ENCODE peak calls at places on chromosomes 11 and 22, in nine cellular contexts. One of them, this sample, is unnamed.

GRCh38 chr11:66037327-66037726 is 11.0 kb upstream of the CATSPER1 start:
- DNase-seq in mesenchymal stem cell: no peak
- DNase-seq in naive thymus-derived CD4-positive, alpha-beta T cell: no peak
- DNase-seq in endothelial cell of umbilical vein: no peak
- DNase-seq in stimulated activated CD8-positive, alpha-beta memory T cell treated with anti-CD3 and anti-CD28 coated beads, Interleukin-15, amount 100 ng/mL, for 1 hour: no peak
- DNase-seq in suprapubic skin: no peak
- DNase-seq in kidney tubule cell: no peak
- DNase-seq in EL: no peak
- DNase-seq in BE2C: no peak
- DNase-seq in this sample: no peak

GRCh38 chr11:130546438-130546837 is 98.0 kb downstream of the ADAMTS15 start:
- DNase-seq in kidney tubule cell: no peak
- DNase-seq in stimulated activated CD8-positive, alpha-beta memory T cell treated with anti-CD3 and anti-CD28 coated beads, Interleukin-15, amount 100 ng/mL, for 1 hour: no peak
- DNase-seq in suprapubic skin: no peak
- DNase-seq in mesenchymal stem cell: no peak
- DNase-seq in BE2C: no peak
- DNase-seq in naive thymus-derived CD4-positive, alpha-beta T cell: no peak
- DNase-seq in EL: no peak
- DNase-seq in endothelial cell of umbilical vein: no peak
- DNase-seq in this sample: no peak

GRCh38 chr22:37518509-37519267 is 527 bp downstream of the CARD10 start:
- DNase-seq in endothelial cell of umbilical vein: peak; percentile 30
- DNase-seq in naive thymus-derived CD4-positive, alpha-beta T cell: no peak
- DNase-seq in BE2C: no peak
- DNase-seq in suprapubic skin: no peak
- DNase-seq in mesenchymal stem cell: no peak
- DNase-seq in stimulated activated CD8-positive, alpha-beta memory T cell treated with anti-CD3 and anti-CD28 coated beads, Interleukin-15, amount 100 ng/mL, for 1 hour: no peak
- DNase-seq in kidney tubule cell: no peak
- DNase-seq in EL: no peak
- DNase-seq in this sample: peak; percentile 49

GRCh38 chr11:134537296-134537695 is 125.3 kb upstream of the B3GAT1 start:
- DNase-seq in naive thymus-derived CD4-positive, alpha-beta T cell: no peak
- DNase-seq in suprapubic skin: no peak
- DNase-seq in kidney tubule cell: no peak
- DNase-seq in stimulated activated CD8-positive, alpha-beta memory T cell treated with anti-CD3 and anti-CD28 coated beads, Interleukin-15, amount 100 ng/mL, for 1 hour: no peak
- DNase-seq in mesenchymal stem cell: no peak
- DNase-seq in endothelial cell of umbilical vein: no peak
- DNase-seq in BE2C: no peak
- DNase-seq in EL: no peak
- DNase-seq in this sample: no peak

GRCh38 chr11:59097113-59097708 is 9.8 kb upstream of the FAM111B start:
- DNase-seq in mesenchymal stem cell: peak; percentile 71
- DNase-seq in BE2C: peak; percentile 50
- DNase-seq in kidney tubule cell: peak; percentile 61
- DNase-seq in endothelial cell of umbilical vein: peak; percentile 64
- DNase-seq in EL: peak; percentile 63
- DNase-seq in suprapubic skin: no peak
- DNase-seq in naive thymus-derived CD4-positive, alpha-beta T cell: peak; percentile 54
- DNase-seq in stimulated activated CD8-positive, alpha-beta memory T cell treated with anti-CD3 and anti-CD28 coated beads, Interleukin-15, amount 100 ng/mL, for 1 hour: peak; percentile 35
- DNase-seq in this sample: peak; percentile 79

GRCh38 chr11:122155765-122156527 is 39.9 kb upstream of the BLID start:
- DNase-seq in suprapubic skin: no peak
- DNase-seq in kidney tubule cell: no peak
- DNase-seq in mesenchymal stem cell: no peak
- DNase-seq in stimulated activated CD8-positive, alpha-beta memory T cell treated with anti-CD3 and anti-CD28 coated beads, Interleukin-15, amount 100 ng/mL, for 1 hour: no peak
- DNase-seq in BE2C: no peak
- DNase-seq in naive thymus-derived CD4-positive, alpha-beta T cell: no peak
- DNase-seq in EL: no peak
- DNase-seq in endothelial cell of umbilical vein: no peak
- DNase-seq in this sample: no peak

GRCh38 chr11:27497284-27497866 is 9.2 kb downstream of the LIN7C start:
- DNase-seq in BE2C: no peak
- DNase-seq in naive thymus-derived CD4-positive, alpha-beta T cell: no peak
- DNase-seq in mesenchymal stem cell: peak; percentile 48
- DNase-seq in suprapubic skin: no peak
- DNase-seq in kidney tubule cell: peak; percentile 17
- DNase-seq in EL: peak; percentile 30
- DNase-seq in stimulated activated CD8-positive, alpha-beta memory T cell treated with anti-CD3 and anti-CD28 coated beads, Interleukin-15, amount 100 ng/mL, for 1 hour: no peak
- DNase-seq in endothelial cell of umbilical vein: peak; percentile 43
- DNase-seq in this sample: peak; percentile 50

GRCh38 chr11:86926975-86927374 is 28.2 kb downstream of the FZD4 start:
- DNase-seq in stimulated activated CD8-positive, alpha-beta memory T cell treated with anti-CD3 and anti-CD28 coated beads, Interleukin-15, amount 100 ng/mL, for 1 hour: no peak
- DNase-seq in suprapubic skin: no peak
- DNase-seq in mesenchymal stem cell: no peak
- DNase-seq in naive thymus-derived CD4-positive, alpha-beta T cell: no peak
- DNase-seq in endothelial cell of umbilical vein: no peak
- DNase-seq in BE2C: no peak
- DNase-seq in EL: no peak
- DNase-seq in kidney tubule cell: peak; percentile 9
- DNase-seq in this sample: no peak

GRCh38 chr11:65589444-65590239 is 6.0 kb downstream of the KCNK7 start:
- DNase-seq in kidney tubule cell: no peak
- DNase-seq in suprapubic skin: no peak
- DNase-seq in BE2C: no peak
- DNase-seq in mesenchymal stem cell: no peak
- DNase-seq in endothelial cell of umbilical vein: no peak
- DNase-seq in EL: no peak
- DNase-seq in stimulated activated CD8-positive, alpha-beta memory T cell treated with anti-CD3 and anti-CD28 coated beads, Interleukin-15, amount 100 ng/mL, for 1 hour: no peak
- DNase-seq in naive thymus-derived CD4-positive, alpha-beta T cell: no peak
- DNase-seq in this sample: no peak

GRCh38 chr11:59614277-59615131 is 1.1 kb downstream of the OSBP start:
- DNase-seq in EL: peak; percentile 8
- DNase-seq in mesenchymal stem cell: peak; percentile 7
- DNase-seq in suprapubic skin: no peak
- DNase-seq in stimulated activated CD8-positive, alpha-beta memory T cell treated with anti-CD3 and anti-CD28 coated beads, Interleukin-15, amount 100 ng/mL, for 1 hour: no peak
- DNase-seq in kidney tubule cell: no peak
- DNase-seq in naive thymus-derived CD4-positive, alpha-beta T cell: peak; percentile 12
- DNase-seq in endothelial cell of umbilical vein: peak; percentile 26
- DNase-seq in BE2C: no peak
- DNase-seq in this sample: peak; percentile 21

GRCh38 chr11:123111465-123111864 is 49.5 kb upstream of the HSPA8 start:
- DNase-seq in endothelial cell of umbilical vein: peak; percentile 41
- DNase-seq in kidney tubule cell: peak; percentile 73
- DNase-seq in stimulated activated CD8-positive, alpha-beta memory T cell treated with anti-CD3 and anti-CD28 coated beads, Interleukin-15, amount 100 ng/mL, for 1 hour: no peak
- DNase-seq in BE2C: no peak
- DNase-seq in mesenchymal stem cell: peak; percentile 64
- DNase-seq in suprapubic skin: no peak
- DNase-seq in EL: peak; percentile 54
- DNase-seq in naive thymus-derived CD4-positive, alpha-beta T cell: peak; percentile 27
- DNase-seq in this sample: peak; percentile 62

GRCh38 chr11:88012456-88012855 is 162.8 kb downstream of the RAB38 start:
- DNase-seq in suprapubic skin: no peak
- DNase-seq in naive thymus-derived CD4-positive, alpha-beta T cell: no peak
- DNase-seq in kidney tubule cell: no peak
- DNase-seq in endothelial cell of umbilical vein: no peak
- DNase-seq in EL: no peak
- DNase-seq in stimulated activated CD8-positive, alpha-beta memory T cell treated with anti-CD3 and anti-CD28 coated beads, Interleukin-15, amount 100 ng/mL, for 1 hour: no peak
- DNase-seq in mesenchymal stem cell: no peak
- DNase-seq in BE2C: no peak
- DNase-seq in this sample: no peak

GRCh38 chr22:29973269-29973668 is 90.3 kb downstream of the MTMR3 start:
- DNase-seq in suprapubic skin: no peak
- DNase-seq in stimulated activated CD8-positive, alpha-beta memory T cell treated with anti-CD3 and anti-CD28 coated beads, Interleukin-15, amount 100 ng/mL, for 1 hour: no peak
- DNase-seq in naive thymus-derived CD4-positive, alpha-beta T cell: no peak
- DNase-seq in EL: no peak
- DNase-seq in kidney tubule cell: no peak
- DNase-seq in BE2C: no peak
- DNase-seq in mesenchymal stem cell: no peak
- DNase-seq in endothelial cell of umbilical vein: peak; percentile 84
- DNase-seq in this sample: peak; percentile 76

GRCh38 chr22:19825016-19825339 is 29.7 kb downstream of the GNB1L start:
- DNase-seq in mesenchymal stem cell: no peak
- DNase-seq in stimulated activated CD8-positive, alpha-beta memory T cell treated with anti-CD3 and anti-CD28 coated beads, Interleukin-15, amount 100 ng/mL, for 1 hour: no peak
- DNase-seq in suprapubic skin: no peak
- DNase-seq in naive thymus-derived CD4-positive, alpha-beta T cell: no peak
- DNase-seq in kidney tubule cell: no peak
- DNase-seq in endothelial cell of umbilical vein: no peak
- DNase-seq in BE2C: no peak
- DNase-seq in EL: no peak
- DNase-seq in this sample: no peak

GRCh38 chr11:93972790-93973189 is 48.4 kb upstream of the HEPHL1 start:
- DNase-seq in naive thymus-derived CD4-positive, alpha-beta T cell: no peak
- DNase-seq in mesenchymal stem cell: no peak
- DNase-seq in EL: no peak
- DNase-seq in endothelial cell of umbilical vein: no peak
- DNase-seq in stimulated activated CD8-positive, alpha-beta memory T cell treated with anti-CD3 and anti-CD28 coated beads, Interleukin-15, amount 100 ng/mL, for 1 hour: no peak
- DNase-seq in suprapubic skin: no peak
- DNase-seq in kidney tubule cell: no peak
- DNase-seq in BE2C: no peak
- DNase-seq in this sample: no peak

GRCh38 chr11:134374171-134374570 is 37.9 kb downstream of the B3GAT1 start:
- DNase-seq in kidney tubule cell: no peak
- DNase-seq in stimulated activated CD8-positive, alpha-beta memory T cell treated with anti-CD3 and anti-CD28 coated beads, Interleukin-15, amount 100 ng/mL, for 1 hour: no peak
- DNase-seq in naive thymus-derived CD4-positive, alpha-beta T cell: no peak
- DNase-seq in BE2C: no peak
- DNase-seq in suprapubic skin: peak; percentile 32
- DNase-seq in endothelial cell of umbilical vein: no peak
- DNase-seq in mesenchymal stem cell: no peak
- DNase-seq in EL: no peak
- DNase-seq in this sample: no peak

GRCh38 chr22:26410398-26410797 is 18.7 kb upstream of the ASPHD2 start:
- DNase-seq in kidney tubule cell: no peak
- DNase-seq in mesenchymal stem cell: no peak
- DNase-seq in suprapubic skin: no peak
- DNase-seq in endothelial cell of umbilical vein: no peak
- DNase-seq in naive thymus-derived CD4-positive, alpha-beta T cell: no peak
- DNase-seq in stimulated activated CD8-positive, alpha-beta memory T cell treated with anti-CD3 and anti-CD28 coated beads, Interleukin-15, amount 100 ng/mL, for 1 hour: no peak
- DNase-seq in EL: no peak
- DNase-seq in BE2C: no peak
- DNase-seq in this sample: no peak

GRCh38 chr11:28836285-28837081 is 728.3 kb downstream of the METTL15 start:
- DNase-seq in naive thymus-derived CD4-positive, alpha-beta T cell: no peak
- DNase-seq in EL: peak; percentile 98
- DNase-seq in BE2C: no peak
- DNase-seq in stimulated activated CD8-positive, alpha-beta memory T cell treated with anti-CD3 and anti-CD28 coated beads, Interleukin-15, amount 100 ng/mL, for 1 hour: no peak
- DNase-seq in suprapubic skin: no peak
- DNase-seq in kidney tubule cell: peak; percentile 100
- DNase-seq in mesenchymal stem cell: peak; percentile 86
- DNase-seq in endothelial cell of umbilical vein: peak; percentile 81
- DNase-seq in this sample: peak; percentile 75

GRCh38 chr22:44319685-44320084 is 6.9 kb upstream of the SHISAL1 start:
- DNase-seq in naive thymus-derived CD4-positive, alpha-beta T cell: no peak
- DNase-seq in mesenchymal stem cell: no peak
- DNase-seq in EL: no peak
- DNase-seq in kidney tubule cell: no peak
- DNase-seq in stimulated activated CD8-positive, alpha-beta memory T cell treated with anti-CD3 and anti-CD28 coated beads, Interleukin-15, amount 100 ng/mL, for 1 hour: no peak
- DNase-seq in suprapubic skin: no peak
- DNase-seq in endothelial cell of umbilical vein: no peak
- DNase-seq in BE2C: no peak
- DNase-seq in this sample: no peak

GRCh38 chr11:82682003-82682751 is 51.5 kb downstream of the FAM181B start:
- DNase-seq in EL: peak; percentile 65
- DNase-seq in stimulated activated CD8-positive, alpha-beta memory T cell treated with anti-CD3 and anti-CD28 coated beads, Interleukin-15, amount 100 ng/mL, for 1 hour: no peak
- DNase-seq in naive thymus-derived CD4-positive, alpha-beta T cell: peak; percentile 25
- DNase-seq in BE2C: peak; percentile 34
- DNase-seq in kidney tubule cell: peak; percentile 72
- DNase-seq in suprapubic skin: no peak
- DNase-seq in endothelial cell of umbilical vein: peak; percentile 61
- DNase-seq in mesenchymal stem cell: peak; percentile 80
- DNase-seq in this sample: peak; percentile 78

GRCh38 chr11:100823360-100823759 is 136.3 kb downstream of the ARHGAP42 start:
- DNase-seq in stimulated activated CD8-positive, alpha-beta memory T cell treated with anti-CD3 and anti-CD28 coated beads, Interleukin-15, amount 100 ng/mL, for 1 hour: no peak
- DNase-seq in suprapubic skin: no peak
- DNase-seq in endothelial cell of umbilical vein: no peak
- DNase-seq in mesenchymal stem cell: no peak
- DNase-seq in EL: no peak
- DNase-seq in BE2C: no peak
- DNase-seq in kidney tubule cell: no peak
- DNase-seq in naive thymus-derived CD4-positive, alpha-beta T cell: no peak
- DNase-seq in this sample: no peak

GRCh38 chr11:76660533-76661305 is 9.8 kb downstream of the LRRC32 start:
- DNase-seq in mesenchymal stem cell: no peak
- DNase-seq in stimulated activated CD8-positive, alpha-beta memory T cell treated with anti-CD3 and anti-CD28 coated beads, Interleukin-15, amount 100 ng/mL, for 1 hour: no peak
- DNase-seq in kidney tubule cell: no peak
- DNase-seq in BE2C: no peak
- DNase-seq in EL: no peak
- DNase-seq in endothelial cell of umbilical vein: no peak
- DNase-seq in naive thymus-derived CD4-positive, alpha-beta T cell: no peak
- DNase-seq in suprapubic skin: peak; percentile 55
- DNase-seq in this sample: no peak

GRCh38 chr22:25060522-25061071 is 108.1 kb downstream of the KIAA1671 start:
- DNase-seq in kidney tubule cell: no peak
- DNase-seq in naive thymus-derived CD4-positive, alpha-beta T cell: peak; percentile 46
- DNase-seq in mesenchymal stem cell: no peak
- DNase-seq in endothelial cell of umbilical vein: no peak
- DNase-seq in suprapubic skin: no peak
- DNase-seq in stimulated activated CD8-positive, alpha-beta memory T cell treated with anti-CD3 and anti-CD28 coated beads, Interleukin-15, amount 100 ng/mL, for 1 hour: no peak
- DNase-seq in EL: no peak
- DNase-seq in BE2C: no peak
- DNase-seq in this sample: no peak

GRCh38 chr11:46564459-46564858 is 29.4 kb downstream of the AMBRA1 start:
- DNase-seq in suprapubic skin: no peak
- DNase-seq in BE2C: no peak
- DNase-seq in naive thymus-derived CD4-positive, alpha-beta T cell: no peak
- DNase-seq in endothelial cell of umbilical vein: peak; percentile 40
- DNase-seq in mesenchymal stem cell: peak; percentile 56
- DNase-seq in EL: peak; percentile 66
- DNase-seq in kidney tubule cell: peak; percentile 40
- DNase-seq in stimulated activated CD8-positive, alpha-beta memory T cell treated with anti-CD3 and anti-CD28 coated beads, Interleukin-15, amount 100 ng/mL, for 1 hour: no peak
- DNase-seq in this sample: peak; percentile 20

GRCh38 chr11:16603890-16604783 is 134.3 kb upstream of the C11orf58 start:
- DNase-seq in mesenchymal stem cell: peak; percentile 72
- DNase-seq in stimulated activated CD8-positive, alpha-beta memory T cell treated with anti-CD3 and anti-CD28 coated beads, Interleukin-15, amount 100 ng/mL, for 1 hour: no peak
- DNase-seq in suprapubic skin: peak; percentile 67
- DNase-seq in endothelial cell of umbilical vein: no peak
- DNase-seq in naive thymus-derived CD4-positive, alpha-beta T cell: no peak
- DNase-seq in BE2C: no peak
- DNase-seq in EL: peak; percentile 55
- DNase-seq in kidney tubule cell: peak; percentile 32
- DNase-seq in this sample: peak; percentile 5

GRCh38 chr11:11202885-11203284 is 150.2 kb downstream of the CSNK2A3 start:
- DNase-seq in mesenchymal stem cell: no peak
- DNase-seq in naive thymus-derived CD4-positive, alpha-beta T cell: no peak
- DNase-seq in EL: no peak
- DNase-seq in BE2C: no peak
- DNase-seq in suprapubic skin: no peak
- DNase-seq in stimulated activated CD8-positive, alpha-beta memory T cell treated with anti-CD3 and anti-CD28 coated beads, Interleukin-15, amount 100 ng/mL, for 1 hour: no peak
- DNase-seq in kidney tubule cell: no peak
- DNase-seq in endothelial cell of umbilical vein: no peak
- DNase-seq in this sample: no peak

GRCh38 chr22:27452916-27453315 is 348.6 kb downstream of the MN1 start:
- DNase-seq in EL: no peak
- DNase-seq in endothelial cell of umbilical vein: no peak
- DNase-seq in BE2C: no peak
- DNase-seq in stimulated activated CD8-positive, alpha-beta memory T cell treated with anti-CD3 and anti-CD28 coated beads, Interleukin-15, amount 100 ng/mL, for 1 hour: no peak
- DNase-seq in mesenchymal stem cell: peak; percentile 20
- DNase-seq in suprapubic skin: no peak
- DNase-seq in kidney tubule cell: no peak
- DNase-seq in naive thymus-derived CD4-positive, alpha-beta T cell: no peak
- DNase-seq in this sample: no peak

GRCh38 chr22:19629331-19629719 is 85.0 kb upstream of the SEPTIN5 start:
- DNase-seq in kidney tubule cell: no peak
- DNase-seq in naive thymus-derived CD4-positive, alpha-beta T cell: no peak
- DNase-seq in mesenchymal stem cell: no peak
- DNase-seq in suprapubic skin: peak; percentile 51
- DNase-seq in BE2C: no peak
- DNase-seq in stimulated activated CD8-positive, alpha-beta memory T cell treated with anti-CD3 and anti-CD28 coated beads, Interleukin-15, amount 100 ng/mL, for 1 hour: no peak
- DNase-seq in endothelial cell of umbilical vein: no peak
- DNase-seq in EL: no peak
- DNase-seq in this sample: no peak

This sample was measured in dermis blood vessel endothelial cell.